ENCODE peak calls at places on chromosomes 16 and 17, in four cellular contexts. R, S, Q and W are unnamed samples.

GRCh38 chr17:66309793-66310192 is 7.4 kb downstream of the PRKCA start:
- DNase-seq in R (no peak), S (no peak), Q (no peak), W (no peak)

GRCh38 chr16:72876221-72876620 is 171.7 kb downstream of the ZFHX3 start:
- DNase-seq in R (no peak), S (no peak), Q (peak; percentile 73), W (no peak)

GRCh38 chr16:78906135-78906534 is 694.4 kb downstream of the MAF start:
- DNase-seq in R (peak; percentile 59), S (no peak), Q (no peak), W (no peak)

GRCh38 chr17:20955437-20956323 is 87.1 kb downstream of the USP22 start:
- DNase-seq in R (no peak), S (no peak), Q (no peak), W (peak; percentile 29)

GRCh38 chr16:10988879-10989278 is 44.5 kb downstream of the CLEC16A start:
- DNase-seq in R (no peak), S (no peak), Q (no peak), W (no peak)

GRCh38 chr16:61007694-61008093 is 1028.5 kb downstream of the CDH8 start:
- DNase-seq in R (no peak), S (no peak), Q (no peak), W (no peak)

GRCh38 chr16:34078697-34079096 is 619.3 kb downstream of the TP53TG3F start:
- DNase-seq in R (no peak), S (peak; percentile 52), Q (peak; percentile 36), W (peak; percentile 9)

GRCh38 chr16:78097522-78097921 is 1.9 kb upstream of the WWOX start:
- DNase-seq in R (no peak), S (peak; percentile 70), Q (no peak), W (no peak)

GRCh38 chr17:77285594-77286390 is 145.0 kb downstream of the SEC14L1 start:
- DNase-seq in R (no peak), S (peak; percentile 98), Q (peak; percentile 50), W (no peak)

GRCh38 chr17:79612468-79613194 is 1.8 kb upstream of the RBFOX3 start:
- DNase-seq in R (peak; percentile 94), S (peak; percentile 4), Q (no peak), W (no peak)

GRCh38 chr16:66899310-66899944 is 19.1 kb downstream of the PDP2 start:
- DNase-seq in R (no peak), S (no peak), Q (no peak), W (peak; percentile 50)

GRCh38 chr16:85782476-85782875 is 16.9 kb downstream of the EMC8 start:
- DNase-seq in R (no peak), S (no peak), Q (no peak), W (no peak)

GRCh38 chr16:85574672-85575475 is 38.2 kb upstream of the GSE1 start:
- DNase-seq in R (no peak), S (no peak), Q (no peak), W (no peak)

GRCh38 chr17:31830971-31831755 is 27.9 kb downstream of the COPRS start:
- DNase-seq in R (no peak), S (no peak), Q (no peak), W (no peak)

GRCh38 chr17:80826955-80827645 is 164.5 kb upstream of the CHMP6 start:
- DNase-seq in R (no peak), S (peak; percentile 70), Q (peak; percentile 93), W (no peak)

GRCh38 chr16:11139624-11140375 is 116.2 kb downstream of the SOCS1 start:
- DNase-seq in R (no peak), S (no peak), Q (no peak), W (no peak)

GRCh38 chr17:57309479-57309878 is 53.2 kb downstream of the MSI2 start:
- DNase-seq in R (no peak), S (no peak), Q (no peak), W (no peak)

GRCh38 chr17:68910256-68910705 is 44.9 kb downstream of the ABCA8 start:
- DNase-seq in R (peak; percentile 5), S (no peak), Q (no peak), W (no peak)

GRCh38 chr17:73630531-73630930 is 13.7 kb downstream of the SDK2 start:
- DNase-seq in R (no peak), S (no peak), Q (no peak), W (no peak)

GRCh38 chr16:64051826-64052225 is 1070.0 kb downstream of the CDH11 start:
- DNase-seq in R (peak; percentile 65), S (no peak), Q (no peak), W (no peak)

GRCh38 chr17:72118588-72119279 is 2.1 kb upstream of the SOX9 start:
- DNase-seq in R (peak; percentile 78), S (no peak), Q (peak; percentile 77), W (no peak)

GRCh38 chr17:39217734-39218369 is 7.9 kb downstream of the STAC2 start:
- DNase-seq in R (no peak), S (no peak), Q (no peak), W (no peak)

GRCh38 chr16:15511759-15512487 is 77.5 kb downstream of the BMERB1 start:
- DNase-seq in R (no peak), S (no peak), Q (no peak), W (no peak)

GRCh38 chr17:49842846-49843245 is 5.0 kb downstream of the TAC4 start:
- DNase-seq in R (no peak), S (no peak), Q (no peak), W (no peak)

GRCh38 chr17:36941265-36942021 is 4.2 kb downstream of the LHX1 start:
- DNase-seq in R (peak; percentile 70), S (no peak), Q (no peak), W (no peak)

GRCh38 chr17:31480067-31480466 is 88.6 kb downstream of the RAB11FIP4 start:
- DNase-seq in R (no peak), S (no peak), Q (no peak), W (no peak)

GRCh38 chr17:31598388-31598760 is 206.9 kb downstream of the RAB11FIP4 start:
- DNase-seq in R (no peak), S (no peak), Q (no peak), W (no peak)

GRCh38 chr17:14281530-14281929 is 19.4 kb upstream of the HS3ST3B1 start:
- DNase-seq in R (no peak), S (no peak), Q (no peak), W (no peak)

GRCh38 chr17:63843387-63844292 is 1.2 kb upstream of the SMARCD2 start:
- DNase-seq in R (no peak), S (no peak), Q (peak; percentile 44), W (no peak)

GRCh38 chr17:18920911-18921441 is 31.0 kb upstream of the SLC5A10 start:
- DNase-seq in R (no peak), S (no peak), Q (no peak), W (no peak)

GRCh38 chr17:27403480-27404005 is 52.7 kb upstream of the KSR1 start:
- DNase-seq in R (peak; percentile 43), S (no peak), Q (no peak), W (no peak)

GRCh38 chr17:27400991-27401390 is 55.3 kb upstream of the KSR1 start:
- DNase-seq in R (no peak), S (no peak), Q (no peak), W (no peak)

GRCh38 chr17:27398691-27399090 is 57.6 kb upstream of the KSR1 start:
- DNase-seq in R (no peak), S (no peak), Q (no peak), W (no peak)

GRCh38 chr17:27407916-27408846 is 48.1 kb upstream of the KSR1 start:
- DNase-seq in R (no peak), S (peak; percentile 57), Q (no peak), W (peak; percentile 54)

DNA sequence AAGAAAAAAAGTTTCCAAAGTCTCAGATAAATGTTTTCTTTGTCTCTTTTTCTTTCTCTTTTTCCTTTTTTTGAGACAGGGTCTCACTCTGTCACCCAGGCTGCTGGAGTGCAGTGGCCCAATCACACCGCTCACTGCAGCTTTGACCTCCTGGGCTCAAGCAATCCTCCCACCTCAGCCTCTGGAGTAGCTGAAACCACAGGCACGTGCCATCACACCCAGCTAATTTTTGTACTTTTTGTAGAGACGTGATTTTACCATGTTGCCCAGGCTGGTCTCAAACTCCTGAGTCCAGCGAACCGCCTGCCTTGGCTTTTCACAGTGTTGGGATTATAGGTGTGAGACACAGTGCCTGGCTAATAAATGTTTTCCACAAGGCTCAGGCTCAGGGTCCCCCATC is 53.3 kb upstream of the KSR1 start:
- DNase-seq in R (no peak), S (no peak), Q (no peak), W (no peak)
- H3K4me3 ChIP-seq in R (no peak overlapping the region), S (no peak overlapping the region), Q (no peak overlapping the region), W (no peak overlapping the region)

GRCh38 chr16:27168790-27169189 is 34.5 kb upstream of the KDM8 start:
- DNase-seq in R (no peak), S (no peak), Q (no peak), W (no peak)

GRCh38 chr16:27174798-27175197 is 28.5 kb upstream of the KDM8 start:
- DNase-seq in R (no peak), S (peak; percentile 53), Q (no peak), W (no peak)

GRCh38 chr16:27171584-27171983 is 31.7 kb upstream of the KDM8 start:
- DNase-seq in R (no peak), S (no peak), Q (no peak), W (no peak)

GRCh38 chr16:27174007-27174406 is 29.3 kb upstream of the KDM8 start:
- DNase-seq in R (no peak), S (no peak), Q (no peak), W (no peak)

DNA sequence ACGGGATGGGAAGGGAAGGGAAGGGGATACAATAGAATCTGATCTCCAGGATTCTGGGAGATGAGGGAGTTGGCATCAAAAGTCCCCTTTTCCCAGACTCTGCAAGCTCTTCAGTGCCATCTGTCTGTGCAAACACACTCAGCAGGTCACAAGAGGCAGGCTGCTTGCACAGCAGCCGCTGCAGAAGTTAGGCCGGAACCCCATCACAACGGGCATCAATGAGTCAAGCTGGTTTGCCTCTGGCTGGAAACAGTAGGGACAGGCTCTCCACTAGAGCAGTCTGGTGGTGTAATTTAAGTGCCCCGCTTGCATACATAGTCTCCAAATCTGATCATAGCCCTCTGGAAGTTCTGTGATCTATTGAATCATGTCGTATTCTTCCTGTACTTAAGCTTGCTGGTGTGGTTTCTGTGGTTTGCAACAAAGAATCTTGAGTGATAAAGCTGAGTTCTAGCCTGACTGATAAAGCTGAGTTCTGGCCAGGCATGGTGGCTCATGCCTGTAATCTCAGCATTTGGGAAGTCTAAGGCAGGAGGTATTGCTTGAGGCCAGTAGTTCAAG is 33.7 kb upstream of the KDM8 start:
- DNase-seq in R (peak; percentile 31), S (peak; percentile 36), Q (peak; percentile 53), W (no peak)
- TF ChIP-seq CTCF in R (no peak), S (peak; percentile 31), Q (peak; percentile 33), W (peak; percentile 29)

GRCh38 chr17:17044846-17045561 is 2.7 kb downstream of the MPRIP start:
- DNase-seq in R (peak; percentile 49), S (no peak), Q (peak; percentile 26), W (no peak)
- H3K4me3 ChIP-seq in R (peak overlapping the region; percentile 94), S (peak overlapping the region; percentile 97), Q (peak overlapping the region; percentile 68), W (peak overlapping the region; percentile 91)

DNA sequence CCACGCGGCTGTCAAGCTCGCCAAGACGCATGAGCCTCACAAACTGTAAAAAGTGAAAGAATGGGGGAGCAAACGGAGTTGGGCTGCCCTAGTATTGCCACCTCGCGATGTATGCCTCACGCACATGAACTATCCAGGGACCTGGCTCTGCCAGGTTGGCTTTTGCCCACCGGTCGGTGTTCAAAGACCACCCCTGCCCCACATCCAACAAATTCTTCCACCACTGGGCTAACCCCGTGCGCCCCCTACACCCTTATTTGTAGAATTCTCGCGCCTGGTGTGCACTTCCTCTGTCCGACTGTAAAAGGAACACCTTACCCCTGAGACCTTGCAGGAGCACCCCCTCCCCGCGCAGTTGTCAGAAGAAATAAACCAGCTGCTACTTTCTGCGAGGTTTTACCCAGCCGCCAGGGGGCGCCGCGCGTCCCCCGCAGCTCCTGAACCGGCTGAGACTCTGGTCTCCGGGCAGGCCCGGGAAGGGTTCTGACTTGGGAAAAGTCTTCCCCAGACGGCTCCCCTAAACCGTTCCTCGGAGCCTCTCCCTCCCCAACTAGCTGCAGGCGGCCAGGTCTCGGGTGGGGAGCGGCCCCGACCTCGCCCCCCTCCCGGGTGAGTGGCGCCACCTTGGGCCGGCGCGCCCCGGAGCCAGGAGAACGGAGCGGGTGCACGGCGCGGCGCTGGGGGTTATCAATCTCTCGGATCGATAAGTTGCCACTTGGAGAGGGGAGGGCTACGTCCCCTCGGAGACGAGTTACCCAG is 1.7 kb upstream of the ZNF423 start:
- DNase-seq in R (peak; percentile 91), S (no peak), Q (no peak), W (no peak)
- TF ChIP-seq CTCF in R (peak; percentile 91), S (peak; percentile 96), Q (peak; percentile 59), W (peak; percentile 68)